ENCODE peak calls at places on chromosome 20, in four cellular contexts. U, O, Z and C are unnamed samples.

GRCh38 chr20:460707-461106 is 1.6 kb downstream of the TBC1D20 start:
- DNase-seq in U (peak), O (no peak), Z (no peak), C (no peak)

GRCh38 chr20:11814276-11814675 is 103.4 kb upstream of the BTBD3 start:
- DNase-seq in U (peak), O (no peak), Z (no peak), C (no peak)

GRCh38 chr20:792248-792647 is 23.9 kb upstream of the SLC52A3 start:
- DNase-seq in U (no peak), O (no peak), Z (no peak), C (no peak)

GRCh38 chr20:59025086-59025485 is 5.9 kb downstream of the TUBB1 start:
- DNase-seq in U (no peak), O (no peak), Z (no peak), C (no peak)

GRCh38 chr20:33242319-33243100 is 6.7 kb downstream of the BPIFA1 start:
- DNase-seq in U (no peak), O (no peak), Z (no peak), C (no peak)

GRCh38 chr20:3121955-3122610 is 37.6 kb upstream of the AVP start:
- DNase-seq in U (no peak), O (no peak), Z (no peak), C (no peak)

GRCh38 chr20:32144898-32145662 is 35.6 kb downstream of the TM9SF4 start:
- DNase-seq in U (no peak), O (no peak), Z (no peak), C (no peak)

GRCh38 chr20:1423625-1424106 is 30.8 kb upstream of the FKBP1A start:
- DNase-seq in U (peak), O (no peak), Z (no peak), C (no peak)

GRCh38 chr20:1434571-1435336 is 31.9 kb downstream of the NSFL1C start:
- DNase-seq in U (peak), O (peak), Z (no peak), C (no peak)

GRCh38 chr20:46580613-46581012 is 30.2 kb upstream of the OCSTAMP start:
- DNase-seq in U (no peak), O (no peak), Z (no peak), C (no peak)

GRCh38 chr20:1363522-1363921 is 29.3 kb downstream of the FKBP1A start:
- DNase-seq in U (no peak), O (no peak), Z (no peak), C (no peak)

GRCh38 chr20:353166-353565 is 6.3 kb downstream of the NRSN2 start:
- DNase-seq in U (no peak), O (no peak), Z (no peak), C (no peak)

GRCh38 chr20:34980543-34981213 is 25.0 kb downstream of the MYH7B start:
- DNase-seq in U (no peak), O (no peak), Z (no peak), C (no peak)

GRCh38 chr20:6582449-6582848 is 185.0 kb upstream of the BMP2 start:
- DNase-seq in U (no peak), O (no peak), Z (no peak), C (no peak)

GRCh38 chr20:42516692-42517091 is 673.0 kb downstream of the PTPRT start:
- DNase-seq in U (no peak), O (no peak), Z (no peak), C (no peak)

GRCh38 chr20:32886652-32887051 is 27.9 kb downstream of the EFCAB8 start:
- DNase-seq in U (no peak), O (no peak), Z (no peak), C (no peak)

GRCh38 chr20:31570021-31570463 is 35.0 kb upstream of the ID1 start:
- DNase-seq in U (no peak), O (no peak), Z (no peak), C (no peak)

GRCh38 chr20:49821850-49822249 is 9.2 kb downstream of the SLC9A8 start:
- DNase-seq in U (peak), O (no peak), Z (no peak), C (no peak)

GRCh38 chr20:48861444-48861843 is 33.6 kb upstream of the PREX1 start:
- DNase-seq in U (no peak), O (no peak), Z (no peak), C (no peak)

GRCh38 chr20:3745686-3746173 is 13.2 kb downstream of the HSPA12B start:
- DNase-seq in U (no peak), O (no peak), Z (no peak), C (no peak)

GRCh38 chr20:33791959-33792597 is 19.1 kb upstream of the CHMP4B start:
- DNase-seq in U (peak), O (no peak), Z (no peak), C (no peak)

GRCh38 chr20:13008761-13009681 is at the start of gene SPTLC3:
- DNase-seq in U (peak), O (peak), Z (no peak), C (no peak)

GRCh38 chr20:58246346-58246745 is 17.9 kb upstream of the ANKRD60 start:
- DNase-seq in U (peak), O (no peak), Z (no peak), C (no peak)

GRCh38 chr20:56769971-56770570 is 141.0 kb downstream of the TFAP2C start:
- DNase-seq in U (no peak), O (no peak), Z (no peak), C (no peak)

GRCh38 chr20:12882832-12883506 is 125.8 kb upstream of the SPTLC3 start:
- DNase-seq in U (peak), O (peak), Z (no peak), C (no peak)

GRCh38 chr20:25022680-25023079 is 30.1 kb upstream of the APMAP start:
- DNase-seq in U (no peak), O (no peak), Z (no peak), C (no peak)

GRCh38 chr20:33893314-33893713 is 82.2 kb downstream of the CHMP4B start:
- DNase-seq in U (peak), O (no peak), Z (no peak), C (no peak)

DNA sequence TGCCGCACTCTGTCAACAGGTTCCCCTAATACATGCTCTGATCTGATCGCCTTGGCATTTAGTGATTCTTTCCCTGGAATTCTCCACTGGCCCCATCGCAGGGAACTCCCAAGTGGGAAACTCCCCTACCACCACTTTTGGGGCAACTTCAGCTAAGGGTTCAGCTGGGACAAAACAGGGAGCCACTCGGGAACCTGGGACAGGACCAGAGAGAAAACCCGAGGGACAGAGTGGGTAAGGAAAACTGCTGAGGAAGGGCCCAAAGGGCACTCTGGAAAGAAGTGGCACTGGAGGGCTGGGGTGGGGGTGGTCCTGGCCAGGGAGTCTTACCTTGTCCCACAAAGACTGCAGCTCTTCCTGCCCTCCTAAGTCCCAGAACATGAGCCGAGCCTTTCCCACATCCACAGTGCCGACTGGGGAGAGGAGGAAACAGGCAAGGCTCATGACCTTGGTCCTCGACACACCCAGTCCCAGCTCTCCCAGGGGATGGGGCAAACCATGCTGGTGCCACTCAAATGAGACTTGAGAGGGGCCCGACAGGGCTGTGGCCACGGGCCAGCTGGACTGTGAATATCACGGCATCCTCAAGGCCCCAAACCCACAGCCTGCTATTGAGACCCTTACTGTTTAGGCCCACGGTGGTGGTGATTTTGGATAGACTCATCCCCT is 1.6 kb downstream of the ARFRP1 start:
- DNase-seq in U (no peak), O (no peak), Z (no peak), C (no peak)
- H3K4me3 ChIP-seq in U (peak), O (peak), Z (peak), C (peak)

GRCh38 chr20:9100721-9101120 is 31.8 kb downstream of the PLCB4 start:
- DNase-seq in U (no peak), O (no peak), Z (no peak), C (no peak)

GRCh38 chr20:9093203-9093962 is 24.5 kb downstream of the PLCB4 start:
- DNase-seq in U (no peak), O (no peak), Z (no peak), C (no peak)

GRCh38 chr20:9102456-9102855 is 33.6 kb downstream of the PLCB4 start:
- DNase-seq in U (no peak), O (no peak), Z (no peak), C (no peak)

GRCh38 chr20:9103955-9104354 is 35.1 kb downstream of the PLCB4 start:
- DNase-seq in U (no peak), O (no peak), Z (no peak), C (no peak)

GRCh38 chr20:9099372-9099771 is 30.5 kb downstream of the PLCB4 start:
- DNase-seq in U (no peak), O (no peak), Z (no peak), C (no peak)
- TF ChIP-seq CTCF in U (no peak), O (no peak), Z (no peak), C (no peak)

GRCh38 chr20:51286758-51287157 is 255.8 kb downstream of the NFATC2 start:
- DNase-seq in U (no peak), O (no peak), Z (no peak), C (no peak)
- H3K4me3 ChIP-seq in U (no peak), O (no peak), Z (no peak), C (no peak)

GRCh38 chr20:17225891-17226409 is 890 bp upstream of the PCSK2 start:
- DNase-seq in U (no peak), O (no peak), Z (no peak), C (no peak)
- TF ChIP-seq CTCF in U (no peak), O (no peak), Z (no peak), C (no peak)

DNA sequence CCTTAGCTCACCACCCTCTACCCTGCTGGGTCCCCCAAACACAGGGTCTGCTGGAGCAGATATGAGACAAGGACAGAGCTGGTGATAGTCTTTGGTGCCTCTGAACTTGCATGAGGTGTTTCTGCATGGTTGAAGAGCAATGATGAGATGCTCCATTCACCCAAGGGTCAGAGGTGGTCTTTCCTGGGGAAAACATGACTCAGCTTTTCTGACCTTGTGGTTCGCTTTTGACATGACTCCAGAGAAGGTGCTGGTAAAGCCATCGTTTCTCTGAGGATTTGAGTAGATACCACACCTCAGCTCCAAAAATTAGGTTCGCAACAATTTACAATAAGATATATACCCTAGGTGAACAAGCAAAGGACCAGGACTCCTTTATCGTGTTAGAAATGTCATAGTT is 304.8 kb downstream of the DHX35 start:
- DNase-seq in U (no peak), O (no peak), Z (no peak), C (no peak)
- H3K4me3 ChIP-seq in U (no peak), O (no peak), Z (no peak), C (no peak)

GRCh38 chr20:51023617-51024155 is 779 bp upstream of the KCNG1 start:
- DNase-seq in U (no peak), O (no peak), Z (no peak), C (no peak)
- TF ChIP-seq CTCF in U (no peak), O (no peak), Z (no peak), C (no peak)

DNA sequence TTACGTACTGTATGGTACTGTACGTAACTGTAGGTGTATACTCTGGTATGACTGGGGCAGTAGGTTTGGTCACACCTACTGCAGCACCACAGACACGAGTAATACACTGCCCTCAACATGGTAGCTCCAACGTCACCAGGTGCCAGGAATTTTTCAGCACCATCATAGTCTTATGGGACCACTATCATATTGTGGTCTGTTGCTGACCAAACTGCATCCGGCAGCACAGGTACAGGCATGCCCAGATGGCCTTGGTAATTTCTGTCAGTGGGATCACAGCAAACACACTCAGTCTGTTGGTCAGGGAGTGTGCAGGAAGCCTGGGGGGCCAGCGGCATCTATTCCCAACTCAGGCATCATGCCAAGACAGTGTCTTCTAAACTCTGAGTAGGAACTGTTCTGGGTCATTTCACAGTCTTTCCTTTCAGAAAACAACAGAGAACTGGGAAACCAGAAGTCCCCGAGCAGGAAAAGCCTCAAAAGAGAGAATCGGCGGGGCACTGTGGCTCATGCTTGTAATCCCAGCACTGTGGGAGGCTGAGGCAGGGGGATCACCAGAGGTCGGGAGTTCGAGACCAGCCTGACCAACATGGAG is 5.8 kb downstream of the YTHDF1 start:
- DNase-seq in U (no peak), O (no peak), Z (no peak), C (no peak)
- H3K4me3 ChIP-seq in U (no peak), O (no peak), Z (no peak), C (no peak)